ENCODE peak calls at places on chromosomes 13 and 19, in four cellular contexts. One of them, this sample, is unnamed.

GRCh38 chr13:113796948-113797676 is 38.1 kb downstream of the TMEM255B start:
- DNase-seq in trophoblast cell: no peak
- DNase-seq in H1: no peak
- DNase-seq in IMR-90: no peak
- DNase-seq in this sample: no peak

GRCh38 chr13:94433055-94433947 is 46.2 kb downstream of the DCT start:
- DNase-seq in H1: peak
- DNase-seq in IMR-90: no peak
- DNase-seq in trophoblast cell: peak
- DNase-seq in this sample: no peak

GRCh38 chr19:49056101-49056901 is 1.2 kb downstream of the CGB7 start:
- DNase-seq in H1: no peak
- DNase-seq in IMR-90: peak
- DNase-seq in trophoblast cell: peak
- DNase-seq in this sample: peak

GRCh38 chr13:71661921-71662320 is 205.1 kb downstream of the DACH1 start:
- DNase-seq in IMR-90: peak
- DNase-seq in H1: no peak
- DNase-seq in trophoblast cell: no peak
- DNase-seq in this sample: no peak

GRCh38 chr19:45681391-45682015 is 10.2 kb downstream of the SNRPD2 start:
- DNase-seq in H1: no peak
- DNase-seq in IMR-90: peak
- DNase-seq in trophoblast cell: peak
- DNase-seq in this sample: peak

GRCh38 chr13:91358384-91358776 is 10.9 kb downstream of the MIR17HG start:
- DNase-seq in IMR-90: no peak
- DNase-seq in trophoblast cell: no peak
- DNase-seq in H1: no peak
- DNase-seq in this sample: no peak

GRCh38 chr13:51921790-51922740 is 60.3 kb downstream of the CCDC70 start:
- DNase-seq in trophoblast cell: no peak
- DNase-seq in H1: no peak
- DNase-seq in IMR-90: peak
- DNase-seq in this sample: peak

GRCh38 chr13:111280666-111281577 is 39.5 kb upstream of the TEX29 start:
- DNase-seq in IMR-90: peak
- DNase-seq in H1: no peak
- DNase-seq in trophoblast cell: no peak
- DNase-seq in this sample: peak

GRCh38 chr19:19591133-19591825 is 27.2 kb downstream of the PBX4 start:
- DNase-seq in H1: peak
- DNase-seq in IMR-90: peak
- DNase-seq in trophoblast cell: peak
- DNase-seq in this sample: peak

GRCh38 chr13:80251403-80251802 is 89.5 kb downstream of the SPRY2 start:
- DNase-seq in trophoblast cell: no peak
- DNase-seq in IMR-90: peak
- DNase-seq in H1: no peak
- DNase-seq in this sample: peak

GRCh38 chr13:31282741-31283455 is 83.1 kb downstream of the B3GLCT start:
- DNase-seq in H1: no peak
- DNase-seq in trophoblast cell: no peak
- DNase-seq in IMR-90: no peak
- DNase-seq in this sample: peak

GRCh38 chr19:53558404-53558803 is 20.5 kb downstream of the ZNF331 start:
- DNase-seq in trophoblast cell: no peak
- DNase-seq in IMR-90: no peak
- DNase-seq in H1: no peak
- DNase-seq in this sample: no peak

GRCh38 chr13:112345826-112346172 is 30.4 kb upstream of the SPACA7 start:
- DNase-seq in IMR-90: no peak
- DNase-seq in trophoblast cell: no peak
- DNase-seq in H1: no peak
- DNase-seq in this sample: no peak

GRCh38 chr13:112343591-112343990 is 32.6 kb upstream of the SPACA7 start:
- DNase-seq in trophoblast cell: no peak
- DNase-seq in IMR-90: no peak
- DNase-seq in H1: no peak
- DNase-seq in this sample: no peak

GRCh38 chr13:112341446-112341845 is 34.7 kb upstream of the SPACA7 start:
- DNase-seq in H1: no peak
- DNase-seq in IMR-90: no peak
- DNase-seq in trophoblast cell: no peak
- DNase-seq in this sample: no peak

GRCh38 chr13:112341976-112342735 is 34.0 kb upstream of the SPACA7 start:
- DNase-seq in trophoblast cell: no peak
- DNase-seq in IMR-90: no peak
- DNase-seq in H1: no peak
- DNase-seq in this sample: no peak

GRCh38 chr13:112342841-112343361 is 33.3 kb upstream of the SPACA7 start:
- DNase-seq in trophoblast cell: no peak
- DNase-seq in H1: no peak
- DNase-seq in IMR-90: no peak
- DNase-seq in this sample: no peak
- H2BK5ac ChIP-seq in trophoblast cell: no peak
- H2BK5ac ChIP-seq in H1: no peak
- H2BK5ac ChIP-seq in IMR-90: no peak
- H2BK5ac ChIP-seq in this sample: no peak

GRCh38 chr19:31318790-31319189 is 30.4 kb downstream of the TSHZ3 start:
- DNase-seq in trophoblast cell: no peak
- DNase-seq in H1: no peak
- DNase-seq in IMR-90: no peak
- DNase-seq in this sample: no peak
- H2BK120ac ChIP-seq in trophoblast cell: no peak
- H2BK120ac ChIP-seq in H1: no peak
- H2BK120ac ChIP-seq in IMR-90: no peak
- H2BK120ac ChIP-seq in this sample: no peak

GRCh38 chr13:103878891-103879605 is 812.8 kb upstream of the SLC10A2 start:
- DNase-seq in trophoblast cell: no peak
- DNase-seq in H1: no peak
- DNase-seq in IMR-90: no peak
- DNase-seq in this sample: no peak

GRCh38 chr13:103873725-103874124 is 807.5 kb upstream of the SLC10A2 start:
- DNase-seq in trophoblast cell: no peak
- DNase-seq in IMR-90: no peak
- DNase-seq in H1: no peak
- DNase-seq in this sample: no peak

GRCh38 chr13:103876571-103876970 is 810.4 kb upstream of the SLC10A2 start:
- DNase-seq in IMR-90: peak
- DNase-seq in H1: no peak
- DNase-seq in trophoblast cell: peak
- DNase-seq in this sample: no peak
- H3K14ac ChIP-seq in IMR-90: no peak
- H3K14ac ChIP-seq in H1: no peak
- H3K14ac ChIP-seq in trophoblast cell: no peak
- H3K14ac ChIP-seq in this sample: no peak

GRCh38 chr13:99698816-99699099 is 197.5 kb downstream of the TM9SF2 start:
- DNase-seq in trophoblast cell: no peak
- DNase-seq in IMR-90: no peak
- DNase-seq in H1: no peak
- DNase-seq in this sample: no peak

GRCh38 chr13:99702687-99703319 is 201.5 kb downstream of the TM9SF2 start:
- DNase-seq in IMR-90: no peak
- DNase-seq in trophoblast cell: no peak
- DNase-seq in H1: no peak
- DNase-seq in this sample: no peak

GRCh38 chr13:99698010-99698815 is 196.9 kb downstream of the TM9SF2 start:
- DNase-seq in IMR-90: no peak
- DNase-seq in H1: no peak
- DNase-seq in trophoblast cell: no peak
- DNase-seq in this sample: no peak

GRCh38 chr13:99703908-99704307 is 202.6 kb downstream of the TM9SF2 start:
- DNase-seq in IMR-90: no peak
- DNase-seq in trophoblast cell: no peak
- DNase-seq in H1: no peak
- DNase-seq in this sample: no peak

GRCh38 chr13:99700468-99700867 is 199.2 kb downstream of the TM9SF2 start:
- DNase-seq in trophoblast cell: no peak
- DNase-seq in IMR-90: no peak
- DNase-seq in H1: no peak
- DNase-seq in this sample: no peak
- H2BK5ac ChIP-seq in trophoblast cell: no peak
- H2BK5ac ChIP-seq in IMR-90: no peak
- H2BK5ac ChIP-seq in H1: no peak
- H2BK5ac ChIP-seq in this sample: no peak